ENCODE peak calls at places on chromosomes 12 and 14, in six cellular contexts. One of them, this sample, is unnamed.

GRCh38 chr14:105073720-105074600 is 8.7 kb upstream of the GPR132 start:
- DNase-seq in cardiac muscle cell: no peak
- DNase-seq in testis: no peak
- DNase-seq in neural crest cell: no peak
- DNase-seq in OCI-LY7: no peak
- DNase-seq in PC-9: no peak
- DNase-seq in this sample: no peak

GRCh38 chr12:132014915-132015280 is 65.2 kb downstream of the EP400 start:
- DNase-seq in cardiac muscle cell: no peak
- DNase-seq in testis: no peak
- DNase-seq in neural crest cell: no peak
- DNase-seq in OCI-LY7: peak; percentile 14
- DNase-seq in PC-9: no peak
- DNase-seq in this sample: no peak

GRCh38 chr12:132318135-132318534 is 11.3 kb downstream of the GALNT9 start:
- DNase-seq in cardiac muscle cell: no peak
- DNase-seq in testis: no peak
- DNase-seq in neural crest cell: no peak
- DNase-seq in OCI-LY7: no peak
- DNase-seq in PC-9: no peak
- DNase-seq in this sample: no peak

GRCh38 chr12:20050166-20050565 is 318.2 kb upstream of the PDE3A start:
- DNase-seq in cardiac muscle cell: peak; percentile 69
- DNase-seq in testis: no peak
- DNase-seq in neural crest cell: no peak
- DNase-seq in OCI-LY7: no peak
- DNase-seq in PC-9: no peak
- DNase-seq in this sample: no peak

GRCh38 chr12:122124370-122124769 is 45.8 kb downstream of the MLXIP start:
- DNase-seq in cardiac muscle cell: no peak
- DNase-seq in testis: no peak
- DNase-seq in neural crest cell: no peak
- DNase-seq in OCI-LY7: no peak
- DNase-seq in PC-9: no peak
- DNase-seq in this sample: no peak

GRCh38 chr12:87848248-87848868 is 180.8 kb downstream of the C12orf50 start:
- DNase-seq in cardiac muscle cell: peak; percentile 88
- DNase-seq in testis: peak; percentile 24
- DNase-seq in neural crest cell: peak; percentile 24
- DNase-seq in OCI-LY7: peak; percentile 54
- DNase-seq in PC-9: peak; percentile 2
- DNase-seq in this sample: peak; percentile 29

GRCh38 chr14:94918896-94919295 is 149.0 kb upstream of the GSC start:
- DNase-seq in cardiac muscle cell: no peak
- DNase-seq in testis: no peak
- DNase-seq in neural crest cell: no peak
- DNase-seq in OCI-LY7: no peak
- DNase-seq in PC-9: no peak
- DNase-seq in this sample: no peak

GRCh38 chr14:68557648-68558047 is 235.2 kb downstream of the ZFP36L1 start:
- DNase-seq in cardiac muscle cell: no peak
- DNase-seq in testis: no peak
- DNase-seq in neural crest cell: no peak
- DNase-seq in OCI-LY7: peak; percentile 44
- DNase-seq in PC-9: no peak
- DNase-seq in this sample: no peak

GRCh38 chr12:31326689-31327659 is 1.0 kb upstream of the SINHCAF start:
- DNase-seq in cardiac muscle cell: peak; percentile 31
- DNase-seq in testis: no peak
- DNase-seq in neural crest cell: no peak
- DNase-seq in OCI-LY7: no peak
- DNase-seq in PC-9: no peak
- DNase-seq in this sample: no peak

GRCh38 chr12:101608301-101609133 is 13.7 kb downstream of the MYBPC1 start:
- DNase-seq in cardiac muscle cell: no peak
- DNase-seq in testis: no peak
- DNase-seq in neural crest cell: no peak
- DNase-seq in OCI-LY7: no peak
- DNase-seq in PC-9: peak; percentile 25
- DNase-seq in this sample: no peak

GRCh38 chr14:72387727-72388126 is 455.5 kb downstream of the RGS6 start:
- DNase-seq in cardiac muscle cell: no peak
- DNase-seq in testis: no peak
- DNase-seq in neural crest cell: no peak
- DNase-seq in OCI-LY7: no peak
- DNase-seq in PC-9: no peak
- DNase-seq in this sample: no peak

GRCh38 chr12:124646385-124647230 is 79.2 kb upstream of the NCOR2 start:
- DNase-seq in cardiac muscle cell: no peak
- DNase-seq in testis: no peak
- DNase-seq in neural crest cell: no peak
- DNase-seq in OCI-LY7: no peak
- DNase-seq in PC-9: no peak
- DNase-seq in this sample: no peak

GRCh38 chr12:120534703-120535655 is 823 bp downstream of the RNF10 start:
- DNase-seq in cardiac muscle cell: peak; percentile 73
- DNase-seq in testis: peak; percentile 43
- DNase-seq in neural crest cell: peak; percentile 36
- DNase-seq in OCI-LY7: peak; percentile 69
- DNase-seq in PC-9: peak; percentile 42
- DNase-seq in this sample: no peak

GRCh38 chr14:56490379-56490778 is 89.2 kb upstream of the TMEM260 start:
- DNase-seq in cardiac muscle cell: peak; percentile 57
- DNase-seq in testis: no peak
- DNase-seq in neural crest cell: no peak
- DNase-seq in OCI-LY7: peak; percentile 56
- DNase-seq in PC-9: no peak
- DNase-seq in this sample: no peak

GRCh38 chr12:126069549-126070165 is 1004.4 kb downstream of the AACS start:
- DNase-seq in cardiac muscle cell: peak; percentile 45
- DNase-seq in testis: peak; percentile 86
- DNase-seq in neural crest cell: peak; percentile 76
- DNase-seq in OCI-LY7: peak; percentile 69
- DNase-seq in PC-9: peak; percentile 60
- DNase-seq in this sample: no peak

GRCh38 chr14:61184117-61184516 is 97.0 kb downstream of the TMEM30B start:
- DNase-seq in cardiac muscle cell: peak; percentile 95
- DNase-seq in testis: no peak
- DNase-seq in neural crest cell: no peak
- DNase-seq in OCI-LY7: no peak
- DNase-seq in PC-9: no peak
- DNase-seq in this sample: peak; percentile 60

GRCh38 chr14:74867673-74868072 is 8.3 kb downstream of the PROX2 start:
- DNase-seq in cardiac muscle cell: peak; percentile 72
- DNase-seq in testis: no peak
- DNase-seq in neural crest cell: no peak
- DNase-seq in OCI-LY7: no peak
- DNase-seq in PC-9: no peak
- DNase-seq in this sample: no peak

GRCh38 chr12:29610473-29611174 is 113.1 kb upstream of the OVCH1 start:
- DNase-seq in cardiac muscle cell: peak; percentile 43
- DNase-seq in testis: no peak
- DNase-seq in neural crest cell: no peak
- DNase-seq in OCI-LY7: no peak
- DNase-seq in PC-9: no peak
- DNase-seq in this sample: no peak

GRCh38 chr12:6465467-6466183 is 4.9 kb downstream of the VAMP1 start:
- DNase-seq in cardiac muscle cell: peak; percentile 84
- DNase-seq in testis: peak; percentile 72
- DNase-seq in neural crest cell: peak; percentile 57
- DNase-seq in OCI-LY7: peak; percentile 68
- DNase-seq in PC-9: peak; percentile 63
- DNase-seq in this sample: no peak

GRCh38 chr14:96249016-96249415 is 7.0 kb upstream of the BDKRB1 start:
- DNase-seq in cardiac muscle cell: peak; percentile 94
- DNase-seq in testis: no peak
- DNase-seq in neural crest cell: no peak
- DNase-seq in OCI-LY7: no peak
- DNase-seq in PC-9: no peak
- DNase-seq in this sample: peak; percentile 91

GRCh38 chr14:92439551-92440344 is 73.8 kb upstream of the RIN3 start:
- DNase-seq in cardiac muscle cell: no peak
- DNase-seq in testis: no peak
- DNase-seq in neural crest cell: no peak
- DNase-seq in OCI-LY7: peak; percentile 31
- DNase-seq in PC-9: no peak
- DNase-seq in this sample: no peak

GRCh38 chr14:59199614-59200013 is 11.1 kb downstream of the DAAM1 start:
- DNase-seq in cardiac muscle cell: no peak
- DNase-seq in testis: no peak
- DNase-seq in neural crest cell: no peak
- DNase-seq in OCI-LY7: no peak
- DNase-seq in PC-9: no peak
- DNase-seq in this sample: no peak

GRCh38 chr14:90545966-90546751 is 149.3 kb downstream of the CALM1 start:
- DNase-seq in cardiac muscle cell: no peak
- DNase-seq in testis: no peak
- DNase-seq in neural crest cell: no peak
- DNase-seq in OCI-LY7: no peak
- DNase-seq in PC-9: no peak
- DNase-seq in this sample: no peak

GRCh38 chr12:114405449-114406271 is at the start of gene TBX5:
- DNase-seq in cardiac muscle cell: peak; percentile 75
- DNase-seq in testis: no peak
- DNase-seq in neural crest cell: no peak
- DNase-seq in OCI-LY7: no peak
- DNase-seq in PC-9: no peak
- DNase-seq in this sample: no peak

GRCh38 chr14:106841701-106842100 is 1315.3 kb downstream of the TMEM121 start:
- DNase-seq in cardiac muscle cell: no peak
- DNase-seq in testis: no peak
- DNase-seq in neural crest cell: no peak
- DNase-seq in OCI-LY7: no peak
- DNase-seq in PC-9: peak; percentile 4
- DNase-seq in this sample: no peak

GRCh38 chr12:28409892-28410291 is 219.6 kb downstream of the CCDC91 start:
- DNase-seq in cardiac muscle cell: peak; percentile 69
- DNase-seq in testis: no peak
- DNase-seq in neural crest cell: no peak
- DNase-seq in OCI-LY7: no peak
- DNase-seq in PC-9: no peak
- DNase-seq in this sample: no peak

GRCh38 chr14:102949801-102950451 is 27.5 kb downstream of the AMN start:
- DNase-seq in cardiac muscle cell: no peak
- DNase-seq in testis: no peak
- DNase-seq in neural crest cell: no peak
- DNase-seq in OCI-LY7: no peak
- DNase-seq in PC-9: no peak
- DNase-seq in this sample: no peak

GRCh38 chr12:113242018-113242418 is 20.8 kb downstream of the TPCN1 start:
- DNase-seq in cardiac muscle cell: no peak
- DNase-seq in testis: no peak
- DNase-seq in neural crest cell: no peak
- DNase-seq in OCI-LY7: no peak
- DNase-seq in PC-9: peak; percentile 78
- DNase-seq in this sample: no peak

GRCh38 chr14:104146651-104147345 is 8.4 kb downstream of the KIF26A start:
- DNase-seq in cardiac muscle cell: no peak
- DNase-seq in testis: no peak
- DNase-seq in neural crest cell: no peak
- DNase-seq in OCI-LY7: no peak
- DNase-seq in PC-9: no peak
- DNase-seq in this sample: no peak

DNA sequence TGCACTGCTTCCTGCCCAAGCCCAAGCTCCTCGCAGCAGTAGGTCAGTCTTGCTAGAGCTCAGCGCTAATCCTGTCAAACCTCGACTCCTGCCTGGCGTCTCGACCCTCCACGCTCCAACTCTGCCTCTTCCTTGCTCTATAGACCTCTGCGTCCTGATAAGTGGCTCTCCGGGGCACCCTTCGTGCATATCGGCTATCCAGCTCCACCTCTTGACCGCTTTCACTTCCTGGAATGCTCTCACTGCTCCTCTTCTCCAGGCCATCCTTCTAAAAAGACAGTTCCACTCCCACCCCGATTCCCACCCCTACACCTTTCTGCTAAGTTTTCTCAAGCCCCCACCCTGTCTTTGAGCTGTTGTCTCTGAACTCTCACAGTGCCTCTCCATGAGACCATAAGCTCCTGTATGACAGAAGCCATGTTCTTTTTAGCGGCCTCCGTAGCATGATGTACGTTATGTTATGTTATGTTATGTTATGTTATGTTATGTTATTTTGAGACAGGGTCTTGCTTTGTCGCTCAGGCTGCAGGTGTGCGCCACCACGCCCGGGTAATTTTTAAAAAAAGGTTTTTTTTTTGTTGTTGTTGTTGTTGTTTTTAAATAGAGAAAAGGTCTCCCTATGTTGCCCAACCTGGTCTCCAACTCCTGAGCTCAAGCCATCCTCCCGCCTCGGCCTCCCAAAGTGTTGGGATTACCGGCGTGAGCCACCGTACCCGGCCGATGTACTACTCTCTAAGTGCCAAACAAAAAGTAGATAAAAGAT is 601 bp downstream of the COX14 start:
- DNase-seq in cardiac muscle cell: no peak
- DNase-seq in testis: peak; percentile 53
- DNase-seq in neural crest cell: no peak
- DNase-seq in OCI-LY7: peak; percentile 36
- DNase-seq in PC-9: no peak
- DNase-seq in this sample: no peak
- TF ChIP-seq CTCF in cardiac muscle cell: no peak
- TF ChIP-seq CTCF in testis: no peak
- TF ChIP-seq CTCF in neural crest cell: no peak
- TF ChIP-seq CTCF in OCI-LY7: no peak
- TF ChIP-seq CTCF in PC-9: no peak
- TF ChIP-seq CTCF in this sample: no peak

GRCh38 chr12:90102957-90103652 is 394.5 kb upstream of the ATP2B1 start:
- DNase-seq in cardiac muscle cell: peak; percentile 62
- DNase-seq in testis: peak; percentile 20
- DNase-seq in neural crest cell: no peak
- DNase-seq in OCI-LY7: peak; percentile 69
- DNase-seq in PC-9: peak; percentile 7
- DNase-seq in this sample: no peak
- TF ChIP-seq CTCF in cardiac muscle cell: peak; percentile 66
- TF ChIP-seq CTCF in testis: no peak
- TF ChIP-seq CTCF in neural crest cell: peak; percentile 67
- TF ChIP-seq CTCF in OCI-LY7: peak; percentile 91
- TF ChIP-seq CTCF in PC-9: peak; percentile 61
- TF ChIP-seq CTCF in this sample: peak; percentile 59

GRCh38 chr12:54337280-54337842 is 12.4 kb downstream of the COPZ1 start:
- DNase-seq in cardiac muscle cell: no peak
- DNase-seq in testis: peak; percentile 45
- DNase-seq in neural crest cell: no peak
- DNase-seq in OCI-LY7: no peak
- DNase-seq in PC-9: no peak
- DNase-seq in this sample: no peak
- TF ChIP-seq CTCF in cardiac muscle cell: no peak
- TF ChIP-seq CTCF in testis: no peak
- TF ChIP-seq CTCF in neural crest cell: no peak
- TF ChIP-seq CTCF in OCI-LY7: no peak
- TF ChIP-seq CTCF in PC-9: no peak
- TF ChIP-seq CTCF in this sample: no peak

DNA sequence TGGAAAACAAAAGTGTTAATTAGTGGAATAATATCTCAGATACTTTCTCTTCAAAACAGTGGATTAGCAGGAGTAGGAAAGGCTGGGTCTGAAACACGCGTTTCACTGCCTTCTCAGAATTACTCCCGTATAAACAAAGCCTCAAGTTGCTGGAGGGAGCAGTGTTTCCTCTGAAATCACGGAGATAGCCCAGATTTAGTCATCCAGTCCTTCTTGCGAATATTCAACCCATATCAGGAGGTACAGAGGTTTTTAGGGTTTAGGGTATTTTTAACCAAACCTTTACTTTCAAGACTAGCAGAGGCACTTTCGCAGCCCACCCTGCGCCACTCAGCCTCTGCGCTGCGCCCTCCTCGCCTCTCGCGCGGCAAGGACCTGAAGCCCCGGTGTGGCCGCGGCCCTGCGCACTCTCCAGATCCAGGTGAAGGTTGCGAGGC is 2.1 kb upstream of the SAMD4A start:
- DNase-seq in cardiac muscle cell: peak; percentile 78
- DNase-seq in testis: peak; percentile 38
- DNase-seq in neural crest cell: no peak
- DNase-seq in OCI-LY7: no peak
- DNase-seq in PC-9: no peak
- DNase-seq in this sample: no peak
- TF ChIP-seq CTCF in cardiac muscle cell: no peak
- TF ChIP-seq CTCF in testis: no peak
- TF ChIP-seq CTCF in neural crest cell: no peak
- TF ChIP-seq CTCF in OCI-LY7: no peak
- TF ChIP-seq CTCF in PC-9: no peak
- TF ChIP-seq CTCF in this sample: no peak

This sample was measured in AG04449.